ENCODE peak calls at places on chromosomes 12 and 14, in eight cellular contexts. Z is LoVo; P is CD14-positive monocyte; B is H9; H is mucosa of descending colon; L is astrocyte; F is stimulated activated CD8-positive, alpha-beta memory T cell treated with anti-CD3 and anti-CD28 coated beads, Interleukin-15, amount 100 ng/mL, for 4 hours; V is A172. G is an unnamed sample.

GRCh38 chr14:104820669-104821228 is 19.8 kb downstream of the ZBTB42 start:
- DNase-seq in B (peak), L (peak), P (no peak), Z (no peak), H (peak), V (no peak), F (no peak), G (no peak)

GRCh38 chr12:62933220-62933870 is 1.6 kb downstream of the PPM1H start:
- DNase-seq in P (no peak), B (peak), H (no peak), F (no peak), V (no peak), L (no peak), Z (no peak), G (no peak)

GRCh38 chr14:101791919-101792572 is 30.5 kb downstream of the PPP2R5C start:
- DNase-seq in Z (peak), L (peak), P (no peak), H (no peak), V (peak), B (no peak), F (no peak), G (no peak)

GRCh38 chr14:71555654-71556559 is 376.3 kb upstream of the RGS6 start:
- DNase-seq in V (peak), Z (peak), L (peak), P (peak), F (peak), H (no peak), B (no peak), G (peak)

GRCh38 chr12:32312049-32312670 is 87.2 kb upstream of the FGD4 start:
- DNase-seq in L (peak), V (peak), H (no peak), P (no peak), B (no peak), Z (peak), F (no peak), G (no peak)

GRCh38 chr14:81633496-81633895 is 99.8 kb upstream of the SEL1L start:
- DNase-seq in H (no peak), P (no peak), F (no peak), B (no peak), L (no peak), Z (no peak), V (no peak), G (no peak)

GRCh38 chr14:83838221-83838620 is 1691.7 kb upstream of the FLRT2 start:
- DNase-seq in V (no peak), F (no peak), L (no peak), H (no peak), P (no peak), Z (no peak), B (no peak), G (no peak)

GRCh38 chr12:124764870-124765570 is 98.6 kb downstream of the SCARB1 start:
- DNase-seq in V (peak), B (no peak), F (no peak), L (peak), H (no peak), Z (no peak), P (no peak), G (no peak)

GRCh38 chr12:119988440-119988787 is 622 bp upstream of the BICDL1 start:
- DNase-seq in V (peak), H (no peak), P (no peak), B (no peak), L (peak), F (no peak), Z (no peak), G (no peak)

GRCh38 chr12:1083888-1084262 is 92.9 kb downstream of the ERC1 start:
- DNase-seq in V (peak), B (no peak), L (peak), F (no peak), H (no peak), Z (peak), P (no peak), G (no peak)

GRCh38 chr12:6605425-6606330 is 1.5 kb downstream of the CHD4 start:
- DNase-seq in H (no peak), Z (no peak), V (peak), L (peak), F (no peak), P (peak), B (peak), G (no peak)

GRCh38 chr12:11797317-11797913 is 147.9 kb downstream of the ETV6 start:
- DNase-seq in Z (no peak), F (no peak), P (peak), B (no peak), V (peak), L (peak), H (no peak), G (no peak)

GRCh38 chr12:29534935-29535334 is 37.4 kb upstream of the OVCH1 start:
- DNase-seq in P (no peak), Z (no peak), L (no peak), V (no peak), B (no peak), H (no peak), F (no peak), G (no peak)

GRCh38 chr12:6039894-6040601 is 84.4 kb downstream of the VWF start:
- DNase-seq in P (peak), Z (peak), H (no peak), V (peak), F (no peak), B (peak), L (peak), G (peak)

GRCh38 chr12:109443794-109444193 is 33.3 kb downstream of the KCTD10 start:
- DNase-seq in L (no peak), Z (no peak), H (no peak), P (no peak), B (no peak), F (no peak), V (no peak), G (no peak)

GRCh38 chr12:24948816-24949722 is at the start of gene BCAT1:
- DNase-seq in Z (peak), H (peak), F (peak), V (peak), B (peak), P (peak), L (peak), G (peak)

GRCh38 chr12:44193281-44193680 is 357.4 kb downstream of the TMEM117 start:
- DNase-seq in V (no peak), B (no peak), Z (no peak), L (no peak), F (no peak), H (no peak), P (no peak), G (no peak)

GRCh38 chr12:60123443-60124000 is 527.7 kb downstream of the SLC16A7 start:
- DNase-seq in L (peak), F (no peak), H (no peak), B (no peak), Z (no peak), P (no peak), V (peak), G (no peak)

GRCh38 chr14:39956372-39956771 is 524.1 kb upstream of the FBXO33 start:
- DNase-seq in L (no peak), V (no peak), P (no peak), H (no peak), F (no peak), B (no peak), Z (no peak), G (no peak)

GRCh38 chr14:103512701-103513611 is 9.7 kb downstream of the CKB start:
- DNase-seq in L (peak), F (no peak), Z (no peak), H (peak), B (no peak), P (no peak), V (no peak), G (no peak)

GRCh38 chr14:90819734-90820393 is 3.6 kb upstream of the TTC7B start:
- DNase-seq in Z (no peak), L (no peak), V (no peak), F (no peak), H (no peak), B (no peak), P (no peak), G (no peak)

GRCh38 chr12:122035292-122035691 is 13.6 kb downstream of the BCL7A start:
- DNase-seq in B (no peak), V (no peak), F (no peak), L (no peak), P (no peak), H (no peak), Z (no peak), G (no peak)

GRCh38 chr14:31884776-31885379 is 192.2 kb upstream of the ARHGAP5 start:
- DNase-seq in L (peak), V (peak), P (no peak), Z (peak), H (no peak), B (no peak), F (no peak), G (no peak)

GRCh38 chr12:1576410-1577240 is 17.8 kb downstream of the FBXL14 start:
- DNase-seq in Z (peak), L (peak), F (no peak), V (peak), P (no peak), H (no peak), B (no peak), G (no peak)

GRCh38 chr14:60164404-60164716 is 838 bp downstream of the DHRS7 start:
- DNase-seq in L (no peak), V (no peak), B (no peak), H (no peak), Z (no peak), F (no peak), P (no peak), G (no peak)

GRCh38 chr12:57208946-57209282 is 7.7 kb upstream of the NXPH4 start:
- DNase-seq in V (no peak), P (no peak), F (no peak), Z (no peak), H (no peak), B (no peak), L (no peak), G (no peak)

GRCh38 chr12:6092784-6093722 is 31.4 kb downstream of the VWF start:
- DNase-seq in L (peak), H (peak), Z (peak), B (no peak), V (peak), P (peak), F (no peak), G (no peak)

GRCh38 chr14:61342486-61342885 is 21.1 kb downstream of the PRKCH start:
- DNase-seq in H (no peak), F (peak), Z (no peak), L (no peak), P (no peak), V (no peak), B (no peak), G (no peak)

GRCh38 chr12:56931474-56931978 is 2.7 kb downstream of the SDR9C7 start:
- DNase-seq in F (no peak), B (no peak), V (peak), Z (no peak), L (peak), P (no peak), H (no peak), G (no peak)

GRCh38 chr12:129790331-129790730 is 113.5 kb downstream of the TMEM132D start:
- DNase-seq in L (no peak), V (no peak), P (no peak), B (no peak), F (no peak), Z (no peak), H (no peak), G (no peak)

GRCh38 chr14:38186217-38186616 is 21.5 kb upstream of the SSTR1 start:
- DNase-seq in L (no peak), B (no peak), P (no peak), Z (no peak), H (no peak), F (no peak), V (no peak), G (no peak)

GRCh38 chr14:95265106-95266094 is 54.3 kb downstream of the CLMN start:
- DNase-seq in Z (peak), B (peak), L (peak), F (no peak), H (no peak), V (peak), P (peak), G (no peak)

GRCh38 chr14:80692903-80693302 is 248.6 kb downstream of the CEP128 start:
- DNase-seq in V (no peak), H (no peak), B (no peak), P (no peak), Z (no peak), L (no peak), F (no peak), G (no peak)

GRCh38 chr12:52147367-52147972 is 44.3 kb downstream of the KRT80 start:
- DNase-seq in F (no peak), B (peak), Z (peak), L (peak), H (peak), V (peak), P (peak), G (no peak)

GRCh38 chr12:67541625-67541991 is 106.9 kb upstream of the DYRK2 start:
- DNase-seq in Z (no peak), P (no peak), F (no peak), V (no peak), L (no peak), B (no peak), H (no peak), G (no peak)

GRCh38 chr12:93344876-93345275 is 32.8 kb upstream of the NUDT4 start:
- DNase-seq in F (no peak), V (no peak), H (no peak), P (no peak), L (peak), Z (no peak), B (no peak), G (no peak)

GRCh38 chr12:54195736-54196347 is 7.1 kb upstream of the SMUG1 start:
- DNase-seq in B (no peak), P (peak), Z (no peak), H (no peak), L (peak), V (peak), F (no peak), G (no peak)

GRCh38 chr12:25884024-25884919 is 74.2 kb upstream of the RASSF8 start:
- DNase-seq in B (peak), F (no peak), L (no peak), Z (no peak), P (no peak), V (no peak), H (no peak), G (no peak)